ENCODE peak calls at places on chromosomes 5 and 9, in seven cellular contexts. Y is GM12878, Z is HepG2, V is upper lobe of left lung, T is HCT116, Q is Panc1, F is K562. G is an unnamed sample. For H3K4me1 and H3K9me3, the result is how much of the 10 kb centered on the place peaks cover.

GRCh38 chr9:135512241-135512603 is 9.0 kb upstream of the LCN1 start:
- ATAC-seq in Y (no peak), Z (no peak), V (no peak), T (no peak), Q (no peak), F (no peak), G (no peak)

GRCh38 chr5:124859027-124859426 is 112.6 kb upstream of the ZNF608 start:
- ATAC-seq in Y (no peak), Z (no peak), V (no peak), T (no peak), Q (no peak), F (no peak), G (no peak)

GRCh38 chr5:76225316-76225715 is 142.1 kb downstream of the SV2C start:
- ATAC-seq in Y (no peak), Z (no peak), V (no peak), T (no peak), Q (no peak), F (no peak), G (no peak)

GRCh38 chr9:84991506-84991855 is 322.0 kb downstream of the NTRK2 start:
- ATAC-seq in Y (no peak), Z (no peak), V (no peak), T (no peak), Q (no peak), F (no peak), G (no peak)

GRCh38 chr9:8429768-8430167 is 630.2 kb upstream of the DMAC1 start:
- ATAC-seq in Y (no peak), Z (no peak), V (no peak), T (no peak), Q (no peak), F (no peak), G (no peak)

GRCh38 chr5:41240985-41241384 is 27.7 kb upstream of the C6 start:
- ATAC-seq in Y (no peak), Z (no peak), V (peak), T (no peak), Q (no peak), F (no peak), G (no peak)

GRCh38 chr5:73558950-73559349 is 6.5 kb downstream of the ANKRA2 start:
- ATAC-seq in Y (peak), Z (peak), V (no peak), T (peak), Q (peak), F (no peak), G (no peak)

GRCh38 chr5:9350301-9350797 is 195.5 kb downstream of the SEMA5A start:
- ATAC-seq in Y (no peak), Z (no peak), V (no peak), T (no peak), Q (no peak), F (no peak), G (peak)

GRCh38 chr9:81538929-81539716 is 150.2 kb downstream of the TLE1 start:
- ATAC-seq in Y (no peak), Z (no peak), V (no peak), T (no peak), Q (no peak), F (no peak), G (no peak)

GRCh38 chr9:93126151-93126781 is 7.8 kb downstream of the NINJ1 start:
- ATAC-seq in Y (no peak), Z (no peak), V (no peak), T (no peak), Q (no peak), F (no peak), G (no peak)

GRCh38 chr9:7910426-7911015 is 110.9 kb upstream of the DMAC1 start:
- ATAC-seq in Y (no peak), Z (no peak), V (no peak), T (no peak), Q (no peak), F (no peak), G (no peak)

GRCh38 chr5:94057655-94058054 is 316.3 kb upstream of the POU5F2 start:
- ATAC-seq in Y (no peak), Z (no peak), V (no peak), T (no peak), Q (no peak), F (no peak), G (no peak)

GRCh38 chr5:138819065-138819464 is 56.1 kb downstream of the LRRTM2 start:
- ATAC-seq in Y (no peak), Z (no peak), V (no peak), T (no peak), Q (no peak), F (no peak), G (no peak)

GRCh38 chr5:66981705-66982387 is 214.8 kb downstream of the CD180 start:
- ATAC-seq in Y (no peak), Z (no peak), V (no peak), T (no peak), Q (no peak), F (no peak), G (no peak)

GRCh38 chr5:142874537-142874936 is 104.4 kb downstream of the ARHGAP26 start:
- ATAC-seq in Y (no peak), Z (peak), V (peak), T (no peak), Q (no peak), F (no peak), G (peak)

GRCh38 chr5:592158-592557 is 20.0 kb upstream of the CEP72 start:
- ATAC-seq in Y (no peak), Z (no peak), V (no peak), T (peak), Q (no peak), F (peak), G (no peak)

GRCh38 chr5:104951829-104952228 is 1389.2 kb upstream of the NUDT12 start:
- ATAC-seq in Y (no peak), Z (no peak), V (peak), T (no peak), Q (no peak), F (no peak), G (no peak)

GRCh38 chr5:96402500-96402899 is 30.5 kb downstream of the PCSK1 start:
- ATAC-seq in Y (no peak), Z (no peak), V (peak), T (no peak), Q (no peak), F (no peak), G (no peak)

GRCh38 chr9:20562051-20562450 is 60.2 kb downstream of the MLLT3 start:
- ATAC-seq in Y (peak), Z (no peak), V (no peak), T (no peak), Q (no peak), F (no peak), G (no peak)

GRCh38 chr9:136578620-136578914 is 32.7 kb upstream of the NOTCH1 start:
- ATAC-seq in Y (no peak), Z (peak), V (no peak), T (peak), Q (peak), F (peak), G (no peak)

GRCh38 chr5:91182763-91183162 is 200.4 kb downstream of the ARRDC3 start:
- ATAC-seq in Y (peak), Z (no peak), V (peak), T (peak), Q (no peak), F (peak), G (peak)

GRCh38 chr5:97629281-97629680 is 446.2 kb upstream of the RIOK2 start:
- ATAC-seq in Y (no peak), Z (no peak), V (no peak), T (no peak), Q (no peak), F (no peak), G (peak)

GRCh38 chr5:44727100-44727499 is 81.6 kb upstream of the MRPS30 start:
- ATAC-seq in Y (no peak), Z (no peak), V (no peak), T (no peak), Q (no peak), F (no peak), G (no peak)

GRCh38 chr5:130166839-130167490 is 262.7 kb downstream of the CHSY3 start:
- ATAC-seq in Y (no peak), Z (no peak), V (no peak), T (no peak), Q (no peak), F (no peak), G (no peak)

GRCh38 chr5:168529361-168530234 is 493 bp downstream of the FBLL1 start:
- ATAC-seq in Y (no peak), Z (no peak), V (no peak), T (no peak), Q (peak), F (no peak), G (no peak)

GRCh38 chr5:124677376-124677998 is 69.0 kb downstream of the ZNF608 start:
- ATAC-seq in Y (no peak), Z (no peak), V (no peak), T (no peak), Q (peak), F (peak), G (peak)

GRCh38 chr5:163916856-163917255 is 411.4 kb downstream of the MAT2B start:
- ATAC-seq in Y (no peak), Z (no peak), V (no peak), T (no peak), Q (no peak), F (no peak), G (no peak)

GRCh38 chr5:124515494-124516222 is 230.8 kb downstream of the ZNF608 start:
- ATAC-seq in Y (no peak), Z (no peak), V (no peak), T (no peak), Q (no peak), F (no peak), G (no peak)

GRCh38 chr9:105693435-105694275 is 686 bp upstream of the TMEM38B start:
- ATAC-seq in Y (peak), Z (peak), V (no peak), T (no peak), Q (no peak), F (no peak), G (no peak)

GRCh38 chr9:68629042-68629441 is 76.0 kb upstream of the PIP5K1B start:
- ATAC-seq in Y (no peak), Z (no peak), V (no peak), T (no peak), Q (no peak), F (peak), G (no peak)

DNA sequence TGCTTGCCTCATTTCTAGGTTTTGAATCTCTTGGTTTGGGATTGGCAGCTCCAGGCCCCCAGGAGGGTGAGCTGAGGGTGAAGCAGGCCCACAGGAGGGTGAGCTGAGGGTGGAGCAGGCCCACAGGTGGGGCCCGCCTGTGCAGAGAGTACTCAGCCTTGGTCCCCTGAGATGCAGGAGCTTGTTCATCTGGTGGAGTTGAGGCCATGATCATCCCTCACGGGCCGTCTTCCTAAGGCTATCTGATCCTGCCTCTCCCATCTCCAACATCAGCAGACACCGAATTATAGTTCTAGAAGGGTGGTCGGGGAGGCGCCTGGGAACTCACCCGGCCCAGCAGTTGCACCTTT is 131.7 kb upstream of the PHYKPL start:
- ATAC-seq in Y (no peak), Z (no peak), V (no peak), T (no peak), Q (no peak), F (no peak), G (no peak)
- H3K4me1 ChIP-seq in Y (under half), Z (under half), V (under half), T (under half), Q (under half), F (under half), G (under half)

GRCh38 chr5:141269195-141269594 is 24.0 kb downstream of the PCDHB15 start:
- ATAC-seq in Y (no peak), Z (no peak), V (no peak), T (no peak), Q (no peak), F (no peak), G (no peak)

GRCh38 chr5:141272906-141273305 is 27.7 kb downstream of the PCDHB15 start:
- ATAC-seq in Y (no peak), Z (no peak), V (no peak), T (no peak), Q (no peak), F (peak), G (no peak)
- H3K9me3 ChIP-seq in Y (under half), Z (half or more), V (half or more), T (under half), Q (half or more), F (under half), G (under half)

GRCh38 chr9:4229252-4229651 is 70.6 kb downstream of the GLIS3 start:
- ATAC-seq in Y (no peak), Z (no peak), V (no peak), T (no peak), Q (no peak), F (no peak), G (no peak)
- TF ChIP-seq POLR2AphosphoS5 in Y (no peak), Z (no peak), V (no peak), T (no peak), Q (no peak), F (no peak), G (no peak)

GRCh38 chr9:126675147-126675467 is 61.4 kb downstream of the LMX1B start:
- ATAC-seq in Y (no peak), Z (no peak), V (no peak), T (no peak), Q (no peak), F (no peak), G (no peak)
- H3K4me1 ChIP-seq in Y (under half), Z (under half), V (under half), T (under half), Q (under half), F (under half), G (under half)

G was measured in gastroesophageal sphincter.